ENCODE peak calls at places on chromosome 21, in four cellular contexts. F, T, X and H are unnamed samples.

GRCh38 chr21:43645414-43645891 is 13.8 kb downstream of the HSF2BP start:
- DNase-seq in T (peak), X (no peak), F (no peak), H (no peak)

GRCh38 chr21:36205962-36206361 is 49.3 kb downstream of the DOP1B start:
- DNase-seq in X (no peak), F (no peak), T (no peak), H (no peak)

GRCh38 chr21:15210235-15210678 is 145.5 kb upstream of the NRIP1 start:
- DNase-seq in X (no peak), T (no peak), F (no peak), H (peak)

GRCh38 chr21:42461185-42461520 is 34.9 kb downstream of the RSPH1 start:
- DNase-seq in F (no peak), T (no peak), X (no peak), H (no peak)

GRCh38 chr21:42414928-42415769 is 11.4 kb downstream of the UBASH3A start:
- DNase-seq in F (peak), T (no peak), X (peak), H (no peak)

GRCh38 chr21:29072873-29073221 is 601 bp downstream of the CCT8 start:
- DNase-seq in T (peak), X (no peak), F (no peak), H (no peak)

GRCh38 chr21:43273016-43273707 is 104.4 kb downstream of the CRYAA start:
- DNase-seq in X (no peak), T (no peak), F (no peak), H (no peak)

GRCh38 chr21:46083271-46084040 is 14.5 kb upstream of the COL6A2 start:
- DNase-seq in X (no peak), F (no peak), T (no peak), H (no peak)

GRCh38 chr21:38188037-38188436 is 68.8 kb upstream of the KCNJ15 start:
- DNase-seq in T (no peak), F (no peak), X (no peak), H (no peak)

GRCh38 chr21:15057290-15057689 is 7.5 kb downstream of the NRIP1 start:
- DNase-seq in T (no peak), X (no peak), F (no peak), H (no peak)

GRCh38 chr21:31566061-31566460 is 93.4 kb upstream of the SOD1 start:
- DNase-seq in X (no peak), F (no peak), T (peak), H (no peak)

GRCh38 chr21:36203603-36203889 is 46.9 kb downstream of the DOP1B start:
- DNase-seq in T (no peak), F (no peak), X (peak), H (no peak)

GRCh38 chr21:37385179-37385765 is 18.7 kb downstream of the DYRK1A start:
- DNase-seq in F (no peak), X (no peak), T (no peak), H (no peak)